ENCODE peak calls at places on chromosomes 13 and 19, in four cellular contexts. One of them, this sample, is unnamed.

GRCh38 chr19:16371540-16371986 is 46.9 kb downstream of the KLF2 start:
- DNase-seq in fibroblast of mammary gland: no peak
- DNase-seq in AG10803: no peak
- DNase-seq in fibroblast of pulmonary artery: no peak
- DNase-seq in this sample: peak; percentile 69

GRCh38 chr19:44820648-44821609 is 12.0 kb downstream of the BCAM start:
- DNase-seq in fibroblast of pulmonary artery: peak; percentile 33
- DNase-seq in fibroblast of mammary gland: peak; percentile 32
- DNase-seq in AG10803: no peak
- DNase-seq in this sample: peak; percentile 88

GRCh38 chr13:87311165-87311564 is 360.0 kb upstream of the SLITRK5 start:
- DNase-seq in AG10803: no peak
- DNase-seq in fibroblast of mammary gland: no peak
- DNase-seq in fibroblast of pulmonary artery: no peak
- DNase-seq in this sample: no peak

GRCh38 chr13:71515639-71516038 is 351.4 kb downstream of the DACH1 start:
- DNase-seq in fibroblast of mammary gland: no peak
- DNase-seq in fibroblast of pulmonary artery: no peak
- DNase-seq in AG10803: no peak
- DNase-seq in this sample: no peak

GRCh38 chr13:53901593-53901992 is 873.0 kb downstream of the OLFM4 start:
- DNase-seq in AG10803: no peak
- DNase-seq in fibroblast of mammary gland: no peak
- DNase-seq in fibroblast of pulmonary artery: no peak
- DNase-seq in this sample: no peak

GRCh38 chr19:2084993-2085720 is 11.0 kb downstream of the MOB3A start:
- DNase-seq in AG10803: peak; percentile 65
- DNase-seq in fibroblast of mammary gland: peak; percentile 50
- DNase-seq in fibroblast of pulmonary artery: peak; percentile 38
- DNase-seq in this sample: peak; percentile 64

GRCh38 chr13:35731471-35731870 is 255.0 kb upstream of the MAB21L1 start:
- DNase-seq in fibroblast of pulmonary artery: no peak
- DNase-seq in AG10803: no peak
- DNase-seq in fibroblast of mammary gland: no peak
- DNase-seq in this sample: no peak

GRCh38 chr13:50893211-50893852 is 16.3 kb upstream of the RNASEH2B start:
- DNase-seq in fibroblast of pulmonary artery: no peak
- DNase-seq in AG10803: peak; percentile 52
- DNase-seq in fibroblast of mammary gland: peak; percentile 38
- DNase-seq in this sample: no peak

GRCh38 chr13:73059460-73060250 is 850 bp downstream of the KLF5 start:
- DNase-seq in AG10803: peak; percentile 15
- DNase-seq in fibroblast of mammary gland: no peak
- DNase-seq in fibroblast of pulmonary artery: no peak
- DNase-seq in this sample: peak; percentile 55

GRCh38 chr13:39765801-39766463 is 110.5 kb downstream of the COG6 start:
- DNase-seq in fibroblast of pulmonary artery: no peak
- DNase-seq in fibroblast of mammary gland: peak; percentile 29
- DNase-seq in AG10803: peak; percentile 56
- DNase-seq in this sample: peak; percentile 34

GRCh38 chr13:109256866-109257760 is 529.3 kb downstream of the IRS2 start:
- DNase-seq in fibroblast of pulmonary artery: peak; percentile 100
- DNase-seq in fibroblast of mammary gland: peak; percentile 98
- DNase-seq in AG10803: peak; percentile 100
- DNase-seq in this sample: peak; percentile 27

GRCh38 chr13:107099661-107100060 is 531.7 kb upstream of the ARGLU1 start:
- DNase-seq in fibroblast of mammary gland: peak; percentile 60
- DNase-seq in AG10803: peak; percentile 76
- DNase-seq in fibroblast of pulmonary artery: peak; percentile 6
- DNase-seq in this sample: no peak

GRCh38 chr19:40376286-40376862 is 13.6 kb downstream of the HIPK4 start:
- DNase-seq in fibroblast of mammary gland: no peak
- DNase-seq in fibroblast of pulmonary artery: no peak
- DNase-seq in AG10803: no peak
- DNase-seq in this sample: no peak

GRCh38 chr19:55301459-55302331 is 17.9 kb downstream of the BRSK1 start:
- DNase-seq in fibroblast of mammary gland: peak; percentile 68
- DNase-seq in fibroblast of pulmonary artery: peak; percentile 76
- DNase-seq in AG10803: peak; percentile 56
- DNase-seq in this sample: peak; percentile 86

GRCh38 chr13:111178417-111178816 is 63.3 kb downstream of the ARHGEF7 start:
- DNase-seq in fibroblast of mammary gland: no peak
- DNase-seq in AG10803: no peak
- DNase-seq in fibroblast of pulmonary artery: no peak
- DNase-seq in this sample: no peak

GRCh38 chr13:39036212-39036611 is 1.7 kb downstream of the PROSER1 start:
- DNase-seq in AG10803: peak; percentile 5
- DNase-seq in fibroblast of pulmonary artery: peak; percentile 44
- DNase-seq in fibroblast of mammary gland: no peak
- DNase-seq in this sample: no peak

GRCh38 chr19:8206147-8207087 is 2.8 kb upstream of the CERS4 start:
- DNase-seq in AG10803: no peak
- DNase-seq in fibroblast of pulmonary artery: no peak
- DNase-seq in fibroblast of mammary gland: no peak
- DNase-seq in this sample: no peak

GRCh38 chr13:40442826-40443225 is 223.6 kb downstream of the FOXO1 start:
- DNase-seq in AG10803: no peak
- DNase-seq in fibroblast of pulmonary artery: no peak
- DNase-seq in fibroblast of mammary gland: no peak
- DNase-seq in this sample: no peak

GRCh38 chr19:21593934-21594844 is 88.8 kb downstream of the ZNF429 start:
- DNase-seq in fibroblast of pulmonary artery: no peak
- DNase-seq in AG10803: no peak
- DNase-seq in fibroblast of mammary gland: no peak
- DNase-seq in this sample: no peak

GRCh38 chr13:114128624-114129522 is 3.5 kb downstream of the RASA3 start:
- DNase-seq in fibroblast of mammary gland: peak; percentile 94
- DNase-seq in fibroblast of pulmonary artery: peak; percentile 91
- DNase-seq in AG10803: peak; percentile 84
- DNase-seq in this sample: peak; percentile 75

GRCh38 chr13:19062019-19062646 is 119.5 kb downstream of the TUBA3C start:
- DNase-seq in fibroblast of mammary gland: no peak
- DNase-seq in fibroblast of pulmonary artery: no peak
- DNase-seq in AG10803: no peak
- DNase-seq in this sample: no peak

GRCh38 chr19:49689133-49690072 is at the start of gene ADM5:
- DNase-seq in fibroblast of pulmonary artery: no peak
- DNase-seq in AG10803: no peak
- DNase-seq in fibroblast of mammary gland: no peak
- DNase-seq in this sample: no peak

GRCh38 chr19:49687566-49688316 is 1.7 kb upstream of the ADM5 start:
- DNase-seq in AG10803: no peak
- DNase-seq in fibroblast of pulmonary artery: peak; percentile 60
- DNase-seq in fibroblast of mammary gland: no peak
- DNase-seq in this sample: no peak

GRCh38 chr19:49690073-49690655 is 752 bp upstream of the CPT1C start:
- DNase-seq in AG10803: no peak
- DNase-seq in fibroblast of pulmonary artery: no peak
- DNase-seq in fibroblast of mammary gland: no peak
- DNase-seq in this sample: no peak

GRCh38 chr19:49687150-49687549 is 2.2 kb upstream of the ADM5 start:
- DNase-seq in AG10803: no peak
- DNase-seq in fibroblast of mammary gland: no peak
- DNase-seq in fibroblast of pulmonary artery: no peak
- DNase-seq in this sample: no peak

DNA sequence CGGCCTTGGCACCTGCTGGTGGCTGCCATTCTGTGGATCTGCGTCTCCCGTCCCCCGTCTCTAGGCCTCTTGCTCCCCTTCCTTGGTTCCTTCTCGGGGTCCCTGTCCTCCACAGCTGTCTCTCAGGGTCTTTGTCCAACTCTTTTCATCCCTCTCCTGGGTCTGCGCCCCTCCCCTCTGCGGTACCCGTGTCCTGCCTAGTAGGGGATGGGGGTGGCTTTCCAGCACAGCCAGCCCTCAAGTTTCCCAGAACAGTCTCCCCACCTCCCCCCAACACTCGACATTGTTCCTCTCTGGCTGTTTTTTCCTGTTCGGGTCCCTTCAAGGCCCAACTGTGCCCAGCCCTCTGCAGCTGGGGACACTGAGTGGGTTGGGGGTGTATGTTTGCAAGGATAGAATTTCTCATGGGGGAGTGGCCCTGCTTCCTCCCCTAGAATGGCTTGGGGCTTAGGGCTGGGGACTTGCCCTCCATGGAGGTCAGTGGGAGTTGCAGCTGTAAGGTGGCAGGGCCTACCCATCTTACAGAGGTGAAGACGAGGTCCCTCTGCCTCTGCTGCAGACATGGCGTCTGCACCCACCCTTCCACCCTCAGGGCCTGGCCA is 762 bp upstream of the ADM5 start:
- DNase-seq in fibroblast of pulmonary artery: no peak
- DNase-seq in AG10803: no peak
- DNase-seq in fibroblast of mammary gland: no peak
- DNase-seq in this sample: no peak
- H3K4me3 ChIP-seq in fibroblast of pulmonary artery: no peak overlapping the region
- H3K4me3 ChIP-seq in AG10803: no peak overlapping the region
- H3K4me3 ChIP-seq in fibroblast of mammary gland: no peak overlapping the region
- H3K4me3 ChIP-seq in this sample: peak overlapping the region; percentile 57

GRCh38 chr13:43686557-43686956 is 100.2 kb downstream of the ENOX1 start:
- DNase-seq in fibroblast of pulmonary artery: peak; percentile 90
- DNase-seq in fibroblast of mammary gland: peak; percentile 98
- DNase-seq in AG10803: peak; percentile 83
- DNase-seq in this sample: peak; percentile 27

GRCh38 chr13:43688230-43688907 is 98.4 kb downstream of the ENOX1 start:
- DNase-seq in fibroblast of mammary gland: no peak
- DNase-seq in AG10803: no peak
- DNase-seq in fibroblast of pulmonary artery: no peak
- DNase-seq in this sample: no peak

GRCh38 chr13:43684947-43685725 is 101.6 kb downstream of the ENOX1 start:
- DNase-seq in fibroblast of mammary gland: no peak
- DNase-seq in AG10803: no peak
- DNase-seq in fibroblast of pulmonary artery: no peak
- DNase-seq in this sample: no peak

GRCh38 chr13:43682698-43683097 is 104.1 kb downstream of the ENOX1 start:
- DNase-seq in AG10803: no peak
- DNase-seq in fibroblast of mammary gland: no peak
- DNase-seq in fibroblast of pulmonary artery: no peak
- DNase-seq in this sample: no peak

DNA sequence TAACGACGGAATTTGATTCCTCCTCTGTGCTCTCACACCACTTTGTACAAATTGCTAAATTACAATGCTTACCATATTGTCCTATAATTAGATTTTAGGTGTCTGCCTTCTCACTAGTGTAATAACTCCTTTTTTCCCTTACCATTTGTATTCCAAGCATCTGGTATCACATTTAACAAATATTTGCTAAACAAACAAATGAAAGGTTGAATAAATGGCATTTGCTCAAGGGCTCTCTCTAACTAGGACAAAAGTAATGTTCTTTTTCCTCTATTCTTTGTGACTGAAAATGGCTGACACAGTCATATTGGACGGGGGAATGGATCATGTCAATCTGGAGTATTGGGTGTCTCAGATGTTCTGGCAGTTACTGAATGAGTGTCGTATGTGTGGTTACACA is 99.7 kb downstream of the ENOX1 start:
- DNase-seq in fibroblast of mammary gland: no peak
- DNase-seq in AG10803: no peak
- DNase-seq in fibroblast of pulmonary artery: no peak
- DNase-seq in this sample: no peak
- H3K4me3 ChIP-seq in fibroblast of mammary gland: no peak overlapping the region
- H3K4me3 ChIP-seq in AG10803: no peak overlapping the region
- H3K4me3 ChIP-seq in fibroblast of pulmonary artery: no peak overlapping the region
- H3K4me3 ChIP-seq in this sample: no peak overlapping the region

GRCh38 chr19:860481-861098 is 1.1 kb downstream of the CFD start:
- DNase-seq in fibroblast of pulmonary artery: peak; percentile 50
- DNase-seq in fibroblast of mammary gland: peak; percentile 70
- DNase-seq in AG10803: peak; percentile 74
- DNase-seq in this sample: peak; percentile 75

GRCh38 chr19:863305-863620 is 3.8 kb downstream of the CFD start:
- DNase-seq in AG10803: no peak
- DNase-seq in fibroblast of mammary gland: no peak
- DNase-seq in fibroblast of pulmonary artery: no peak
- DNase-seq in this sample: no peak

GRCh38 chr19:862529-863304 is 3.3 kb downstream of the CFD start:
- DNase-seq in fibroblast of pulmonary artery: peak; percentile 35
- DNase-seq in fibroblast of mammary gland: peak; percentile 33
- DNase-seq in AG10803: no peak
- DNase-seq in this sample: no peak

GRCh38 chr19:861756-862528 is 2.5 kb downstream of the CFD start:
- DNase-seq in AG10803: no peak
- DNase-seq in fibroblast of pulmonary artery: peak; percentile 28
- DNase-seq in fibroblast of mammary gland: no peak
- DNase-seq in this sample: no peak

DNA sequence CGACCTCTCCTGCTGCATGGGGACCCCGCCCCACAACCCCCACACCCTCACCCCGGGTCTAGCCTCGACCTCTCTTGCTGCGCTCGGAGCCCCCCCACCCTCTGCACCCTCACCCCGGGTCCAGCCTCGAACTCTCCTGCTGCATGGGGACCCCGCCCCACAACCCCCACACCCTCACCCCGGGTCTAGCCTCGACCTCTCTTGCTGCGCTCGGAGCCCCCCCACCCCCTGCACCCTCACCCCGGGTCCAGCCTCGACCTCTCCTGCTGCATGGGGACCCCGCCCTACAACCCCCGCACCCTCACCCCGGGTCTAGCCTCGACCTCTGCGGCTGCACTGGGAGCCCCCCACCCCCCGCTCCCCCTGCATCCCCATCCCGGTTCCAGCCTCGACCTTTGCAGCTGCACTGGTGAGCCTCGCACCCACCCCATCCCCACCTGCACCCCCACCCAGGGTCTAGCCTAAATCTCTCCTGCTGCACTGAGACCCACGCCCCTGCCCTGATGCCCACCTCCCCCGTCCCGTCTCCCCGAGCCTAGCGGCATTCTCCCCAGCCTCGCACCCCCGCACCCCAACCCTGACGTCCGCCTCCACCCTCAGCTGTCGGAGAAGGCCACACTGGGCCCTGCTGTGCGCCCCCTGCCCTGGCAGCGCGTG is 1.8 kb downstream of the CFD start:
- DNase-seq in AG10803: no peak
- DNase-seq in fibroblast of pulmonary artery: no peak
- DNase-seq in fibroblast of mammary gland: no peak
- DNase-seq in this sample: no peak
- H3K4me3 ChIP-seq in AG10803: no peak overlapping the region
- H3K4me3 ChIP-seq in fibroblast of pulmonary artery: no peak overlapping the region
- H3K4me3 ChIP-seq in fibroblast of mammary gland: no peak overlapping the region
- H3K4me3 ChIP-seq in this sample: no peak overlapping the region

DNA sequence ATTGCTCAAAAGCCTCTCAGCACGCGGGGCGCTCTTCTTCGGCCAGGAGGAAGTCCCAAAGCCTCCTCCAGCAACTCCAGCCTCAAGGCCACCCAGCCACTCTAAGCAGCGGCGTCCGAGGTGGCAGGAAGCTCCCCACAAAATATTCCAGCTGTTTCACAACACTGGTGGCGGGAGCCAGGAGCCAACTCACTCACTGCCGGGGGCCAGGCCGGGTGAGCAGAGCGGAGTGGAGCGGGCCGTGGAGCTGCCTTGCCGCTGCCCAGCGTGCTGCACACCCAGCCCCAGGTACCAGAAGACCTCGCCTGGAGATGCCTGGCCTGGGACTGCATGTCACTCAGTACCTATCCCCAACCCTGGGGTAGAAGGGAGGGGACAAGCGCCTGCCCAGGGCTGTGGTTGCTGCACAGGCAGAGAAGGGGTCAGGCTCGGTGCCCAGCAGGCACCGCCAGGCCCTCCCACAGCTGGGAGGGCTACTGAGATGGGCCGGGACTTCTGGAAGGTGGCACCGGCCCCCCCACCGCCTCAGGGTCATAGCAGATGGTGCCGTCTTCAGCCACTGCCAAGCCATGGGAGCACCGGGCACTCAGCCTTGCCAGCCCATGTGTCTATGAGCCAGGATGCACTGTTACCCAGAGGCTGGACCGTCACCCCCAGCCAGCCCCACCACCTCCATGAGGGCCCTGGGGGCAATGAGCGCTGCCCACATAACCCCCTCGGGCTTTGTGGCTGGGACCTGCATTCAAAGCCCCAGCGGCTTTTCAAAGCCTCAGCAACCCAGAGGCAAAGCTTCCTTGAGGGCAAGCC is 59.2 kb downstream of the MLLT1 start:
- DNase-seq in fibroblast of mammary gland: peak; percentile 71
- DNase-seq in fibroblast of pulmonary artery: peak; percentile 74
- DNase-seq in AG10803: peak; percentile 84
- DNase-seq in this sample: peak; percentile 67
- H3K4me3 ChIP-seq in fibroblast of mammary gland: no peak overlapping the region
- H3K4me3 ChIP-seq in fibroblast of pulmonary artery: no peak overlapping the region
- H3K4me3 ChIP-seq in AG10803: no peak overlapping the region
- H3K4me3 ChIP-seq in this sample: no peak overlapping the region